ENCODE peak calls at places on chromosomes 5 and 9, in nine cellular contexts. O is hypothalamus; V is RWPE1; G is A549; X is endothelial cell; T is nephron progenitor cell; H is stimulated activated CD4-positive, alpha-beta T cell treated with anti-CD3 and anti-CD28 coated beads, TNF-alpha, amount 100 ng/mL, for 24 hours; Q is NB4; R is mucosa of descending colon. Z is an unnamed sample.

GRCh38 chr9:82679488-82679887 is 383.5 kb downstream of the RASEF start:
- DNase-seq in O (no peak), V (no peak), G (no peak), X (no peak), T (no peak), H (no peak), Q (no peak), R (no peak), Z (no peak)

GRCh38 chr5:147464211-147464610 is 45.7 kb downstream of the DPYSL3 start:
- DNase-seq in O (no peak), V (no peak), G (no peak), X (peak; percentile 65), T (no peak), H (no peak), Q (peak; percentile 23), R (no peak), Z (no peak)

GRCh38 chr5:155085282-155085990 is 71.9 kb downstream of the KIF4B start:
- DNase-seq in O (no peak), V (peak; percentile 83), G (no peak), X (no peak), T (no peak), H (no peak), Q (no peak), R (no peak), Z (no peak)

GRCh38 chr5:16539169-16539666 is 73.6 kb upstream of the ZNF622 start:
- DNase-seq in O (no peak), V (peak; percentile 74), G (peak; percentile 65), X (no peak), T (no peak), H (no peak), Q (no peak), R (peak; percentile 74), Z (no peak)

GRCh38 chr5:95441631-95442030 is 50.5 kb downstream of the FAM81B start:
- DNase-seq in O (no peak), V (no peak), G (no peak), X (no peak), T (no peak), H (no peak), Q (no peak), R (no peak), Z (no peak)

GRCh38 chr5:170333161-170333909 is 35.8 kb upstream of the LCP2 start:
- DNase-seq in O (no peak), V (no peak), G (no peak), X (no peak), T (no peak), H (peak; percentile 47), Q (peak; percentile 93), R (no peak), Z (peak; percentile 86)

GRCh38 chr5:96602776-96603175 is 59.4 kb upstream of the CAST start:
- DNase-seq in O (no peak), V (no peak), G (no peak), X (no peak), T (no peak), H (no peak), Q (no peak), R (no peak), Z (no peak)

GRCh38 chr5:74866653-74867162 is 521 bp upstream of the FAM169A start:
- DNase-seq in O (no peak), V (no peak), G (peak; percentile 28), X (peak; percentile 38), T (peak; percentile 46), H (no peak), Q (no peak), R (peak; percentile 46), Z (no peak)

GRCh38 chr5:120252839-120253238 is 211.3 kb upstream of the PRR16 start:
- DNase-seq in O (no peak), V (no peak), G (no peak), X (no peak), T (no peak), H (no peak), Q (peak; percentile 6), R (no peak), Z (no peak)

GRCh38 chr5:180868960-180869359 is 7.9 kb upstream of the ZFP62 start:
- DNase-seq in O (peak; percentile 59), V (peak; percentile 93), G (peak; percentile 89), X (peak; percentile 88), T (peak; percentile 91), H (peak; percentile 32), Q (peak; percentile 78), R (peak; percentile 94), Z (peak; percentile 77)

GRCh38 chr9:115628426-115628825 is 510.5 kb upstream of the TNC start:
- DNase-seq in O (no peak), V (no peak), G (no peak), X (no peak), T (no peak), H (no peak), Q (no peak), R (no peak), Z (no peak)

GRCh38 chr9:116857321-116857720 is 170.2 kb downstream of the TRIM32 start:
- DNase-seq in O (no peak), V (no peak), G (no peak), X (no peak), T (no peak), H (no peak), Q (no peak), R (no peak), Z (no peak)

GRCh38 chr9:136773386-136774044 is 9.2 kb upstream of the LCN15 start:
- DNase-seq in O (no peak), V (peak; percentile 47), G (peak; percentile 41), X (peak; percentile 33), T (no peak), H (no peak), Q (peak; percentile 70), R (peak; percentile 52), Z (no peak)

GRCh38 chr5:102903074-102903871 is 148.2 kb downstream of the PAM start:
- DNase-seq in O (no peak), V (no peak), G (no peak), X (no peak), T (no peak), H (no peak), Q (no peak), R (no peak), Z (no peak)

GRCh38 chr5:79456890-79457583 is 56.9 kb downstream of the HOMER1 start:
- DNase-seq in O (no peak), V (no peak), G (no peak), X (no peak), T (no peak), H (no peak), Q (no peak), R (no peak), Z (no peak)

GRCh38 chr9:13116292-13116691 is 163.2 kb downstream of the MPDZ start:
- DNase-seq in O (no peak), V (no peak), G (no peak), X (no peak), T (no peak), H (no peak), Q (no peak), R (no peak), Z (no peak)

GRCh38 chr9:113343732-113344231 is 3.7 kb upstream of the WDR31 start:
- DNase-seq in O (peak; percentile 72), V (no peak), G (no peak), X (no peak), T (no peak), H (no peak), Q (peak; percentile 25), R (peak; percentile 66), Z (no peak)